ENCODE peak calls at places on chromosomes 12 and 14, in nine cellular contexts. One of them, this sample, is unnamed.

GRCh38 chr12:98424726-98425401 is 90.5 kb upstream of the TMPO start:
- DNase-seq in germinal center: peak; percentile 45
- DNase-seq in stomach: peak; percentile 64
- DNase-seq in hepatocyte: peak; percentile 84
- DNase-seq in foreskin fibroblast: peak; percentile 76
- DNase-seq in stimulated activated CD4-positive, alpha-beta T cell treated with anti-CD3 and anti-CD28 coated beads, Interleukin-15, amount 100 ng/mL, for 1 hour: peak; percentile 23
- DNase-seq in NCI-H1417: peak; percentile 52
- DNase-seq in NCI-H2029: peak; percentile 39
- DNase-seq in head of caudate nucleus: peak; percentile 73
- DNase-seq in this sample: no peak

GRCh38 chr12:124829008-124829707 is 34.5 kb downstream of the SCARB1 start:
- DNase-seq in germinal center: no peak
- DNase-seq in stomach: no peak
- DNase-seq in hepatocyte: peak; percentile 72
- DNase-seq in foreskin fibroblast: peak; percentile 96
- DNase-seq in stimulated activated CD4-positive, alpha-beta T cell treated with anti-CD3 and anti-CD28 coated beads, Interleukin-15, amount 100 ng/mL, for 1 hour: no peak
- DNase-seq in NCI-H1417: no peak
- DNase-seq in NCI-H2029: no peak
- DNase-seq in head of caudate nucleus: no peak
- DNase-seq in this sample: no peak

GRCh38 chr12:2504577-2504976 is 290.2 kb upstream of the FKBP4 start:
- DNase-seq in germinal center: no peak
- DNase-seq in stomach: no peak
- DNase-seq in hepatocyte: no peak
- DNase-seq in foreskin fibroblast: no peak
- DNase-seq in stimulated activated CD4-positive, alpha-beta T cell treated with anti-CD3 and anti-CD28 coated beads, Interleukin-15, amount 100 ng/mL, for 1 hour: no peak
- DNase-seq in NCI-H1417: no peak
- DNase-seq in NCI-H2029: no peak
- DNase-seq in head of caudate nucleus: no peak
- DNase-seq in this sample: no peak

GRCh38 chr12:82357340-82357739 is 847 bp downstream of the CCDC59 start:
- DNase-seq in germinal center: no peak
- DNase-seq in stomach: no peak
- DNase-seq in hepatocyte: no peak
- DNase-seq in foreskin fibroblast: no peak
- DNase-seq in stimulated activated CD4-positive, alpha-beta T cell treated with anti-CD3 and anti-CD28 coated beads, Interleukin-15, amount 100 ng/mL, for 1 hour: no peak
- DNase-seq in NCI-H1417: no peak
- DNase-seq in NCI-H2029: no peak
- DNase-seq in head of caudate nucleus: no peak
- DNase-seq in this sample: no peak

GRCh38 chr14:68376067-68376810 is 416.6 kb downstream of the ZFP36L1 start:
- DNase-seq in germinal center: no peak
- DNase-seq in stomach: no peak
- DNase-seq in hepatocyte: no peak
- DNase-seq in foreskin fibroblast: no peak
- DNase-seq in stimulated activated CD4-positive, alpha-beta T cell treated with anti-CD3 and anti-CD28 coated beads, Interleukin-15, amount 100 ng/mL, for 1 hour: no peak
- DNase-seq in NCI-H1417: no peak
- DNase-seq in NCI-H2029: no peak
- DNase-seq in head of caudate nucleus: no peak
- DNase-seq in this sample: no peak

GRCh38 chr14:94560782-94561655 is at the start of gene SERPINA4:
- DNase-seq in germinal center: no peak
- DNase-seq in stomach: peak; percentile 44
- DNase-seq in hepatocyte: peak; percentile 40
- DNase-seq in foreskin fibroblast: no peak
- DNase-seq in stimulated activated CD4-positive, alpha-beta T cell treated with anti-CD3 and anti-CD28 coated beads, Interleukin-15, amount 100 ng/mL, for 1 hour: no peak
- DNase-seq in NCI-H1417: no peak
- DNase-seq in NCI-H2029: no peak
- DNase-seq in head of caudate nucleus: no peak
- DNase-seq in this sample: no peak

GRCh38 chr14:63267171-63267570 is 51.6 kb downstream of the GPHB5 start:
- DNase-seq in germinal center: no peak
- DNase-seq in stomach: no peak
- DNase-seq in hepatocyte: no peak
- DNase-seq in foreskin fibroblast: no peak
- DNase-seq in stimulated activated CD4-positive, alpha-beta T cell treated with anti-CD3 and anti-CD28 coated beads, Interleukin-15, amount 100 ng/mL, for 1 hour: no peak
- DNase-seq in NCI-H1417: no peak
- DNase-seq in NCI-H2029: no peak
- DNase-seq in head of caudate nucleus: no peak
- DNase-seq in this sample: no peak

GRCh38 chr12:57830393-57830792 is 11.9 kb upstream of the AVIL start:
- DNase-seq in germinal center: no peak
- DNase-seq in stomach: no peak
- DNase-seq in hepatocyte: no peak
- DNase-seq in foreskin fibroblast: no peak
- DNase-seq in stimulated activated CD4-positive, alpha-beta T cell treated with anti-CD3 and anti-CD28 coated beads, Interleukin-15, amount 100 ng/mL, for 1 hour: no peak
- DNase-seq in NCI-H1417: no peak
- DNase-seq in NCI-H2029: no peak
- DNase-seq in head of caudate nucleus: no peak
- DNase-seq in this sample: no peak

GRCh38 chr14:59844414-59844813 is 26.2 kb downstream of the RTN1 start:
- DNase-seq in germinal center: no peak
- DNase-seq in stomach: no peak
- DNase-seq in hepatocyte: no peak
- DNase-seq in foreskin fibroblast: no peak
- DNase-seq in stimulated activated CD4-positive, alpha-beta T cell treated with anti-CD3 and anti-CD28 coated beads, Interleukin-15, amount 100 ng/mL, for 1 hour: no peak
- DNase-seq in NCI-H1417: no peak
- DNase-seq in NCI-H2029: no peak
- DNase-seq in head of caudate nucleus: no peak
- DNase-seq in this sample: no peak

GRCh38 chr12:131118366-131118765 is 164.7 kb downstream of the ADGRD1 start:
- DNase-seq in germinal center: no peak
- DNase-seq in stomach: no peak
- DNase-seq in hepatocyte: no peak
- DNase-seq in foreskin fibroblast: no peak
- DNase-seq in stimulated activated CD4-positive, alpha-beta T cell treated with anti-CD3 and anti-CD28 coated beads, Interleukin-15, amount 100 ng/mL, for 1 hour: no peak
- DNase-seq in NCI-H1417: no peak
- DNase-seq in NCI-H2029: no peak
- DNase-seq in head of caudate nucleus: no peak
- DNase-seq in this sample: no peak

GRCh38 chr14:22613091-22613695 is 15.1 kb downstream of the ABHD4 start:
- DNase-seq in germinal center: no peak
- DNase-seq in stomach: no peak
- DNase-seq in hepatocyte: no peak
- DNase-seq in foreskin fibroblast: no peak
- DNase-seq in stimulated activated CD4-positive, alpha-beta T cell treated with anti-CD3 and anti-CD28 coated beads, Interleukin-15, amount 100 ng/mL, for 1 hour: no peak
- DNase-seq in NCI-H1417: no peak
- DNase-seq in NCI-H2029: no peak
- DNase-seq in head of caudate nucleus: no peak
- DNase-seq in this sample: no peak

GRCh38 chr12:67354322-67354721 is 85.2 kb downstream of the CAND1 start:
- DNase-seq in germinal center: no peak
- DNase-seq in stomach: no peak
- DNase-seq in hepatocyte: no peak
- DNase-seq in foreskin fibroblast: peak; percentile 27
- DNase-seq in stimulated activated CD4-positive, alpha-beta T cell treated with anti-CD3 and anti-CD28 coated beads, Interleukin-15, amount 100 ng/mL, for 1 hour: no peak
- DNase-seq in NCI-H1417: no peak
- DNase-seq in NCI-H2029: no peak
- DNase-seq in head of caudate nucleus: no peak
- DNase-seq in this sample: no peak

GRCh38 chr12:117058442-117059072 is 40.7 kb downstream of the TESC start:
- DNase-seq in germinal center: no peak
- DNase-seq in stomach: no peak
- DNase-seq in hepatocyte: no peak
- DNase-seq in foreskin fibroblast: no peak
- DNase-seq in stimulated activated CD4-positive, alpha-beta T cell treated with anti-CD3 and anti-CD28 coated beads, Interleukin-15, amount 100 ng/mL, for 1 hour: no peak
- DNase-seq in NCI-H1417: no peak
- DNase-seq in NCI-H2029: no peak
- DNase-seq in head of caudate nucleus: no peak
- DNase-seq in this sample: no peak

GRCh38 chr14:63470877-63471565 is 72.2 kb downstream of the PPP2R5E start:
- DNase-seq in germinal center: no peak
- DNase-seq in stomach: no peak
- DNase-seq in hepatocyte: peak; percentile 48
- DNase-seq in foreskin fibroblast: peak; percentile 71
- DNase-seq in stimulated activated CD4-positive, alpha-beta T cell treated with anti-CD3 and anti-CD28 coated beads, Interleukin-15, amount 100 ng/mL, for 1 hour: no peak
- DNase-seq in NCI-H1417: no peak
- DNase-seq in NCI-H2029: no peak
- DNase-seq in head of caudate nucleus: no peak
- DNase-seq in this sample: no peak

GRCh38 chr12:42130670-42131402 is 13.8 kb downstream of the GXYLT1 start:
- DNase-seq in germinal center: no peak
- DNase-seq in stomach: no peak
- DNase-seq in hepatocyte: no peak
- DNase-seq in foreskin fibroblast: peak; percentile 80
- DNase-seq in stimulated activated CD4-positive, alpha-beta T cell treated with anti-CD3 and anti-CD28 coated beads, Interleukin-15, amount 100 ng/mL, for 1 hour: no peak
- DNase-seq in NCI-H1417: no peak
- DNase-seq in NCI-H2029: no peak
- DNase-seq in head of caudate nucleus: no peak
- DNase-seq in this sample: peak; percentile 74

GRCh38 chr14:47675489-47676300 is at the start of gene MDGA2:
- DNase-seq in germinal center: peak; percentile 10
- DNase-seq in stomach: no peak
- DNase-seq in hepatocyte: peak; percentile 51
- DNase-seq in foreskin fibroblast: no peak
- DNase-seq in stimulated activated CD4-positive, alpha-beta T cell treated with anti-CD3 and anti-CD28 coated beads, Interleukin-15, amount 100 ng/mL, for 1 hour: no peak
- DNase-seq in NCI-H1417: peak; percentile 65
- DNase-seq in NCI-H2029: no peak
- DNase-seq in head of caudate nucleus: peak; percentile 72
- DNase-seq in this sample: no peak

GRCh38 chr14:103140316-103141109 is 17.3 kb downstream of the TNFAIP2 start:
- DNase-seq in germinal center: no peak
- DNase-seq in stomach: no peak
- DNase-seq in hepatocyte: no peak
- DNase-seq in foreskin fibroblast: no peak
- DNase-seq in stimulated activated CD4-positive, alpha-beta T cell treated with anti-CD3 and anti-CD28 coated beads, Interleukin-15, amount 100 ng/mL, for 1 hour: no peak
- DNase-seq in NCI-H1417: peak; percentile 64
- DNase-seq in NCI-H2029: peak; percentile 23
- DNase-seq in head of caudate nucleus: no peak
- DNase-seq in this sample: no peak

GRCh38 chr12:26810330-26810729 is 22.7 kb downstream of the ITPR2 start:
- DNase-seq in germinal center: no peak
- DNase-seq in stomach: peak; percentile 71
- DNase-seq in hepatocyte: peak; percentile 15
- DNase-seq in foreskin fibroblast: peak; percentile 79
- DNase-seq in stimulated activated CD4-positive, alpha-beta T cell treated with anti-CD3 and anti-CD28 coated beads, Interleukin-15, amount 100 ng/mL, for 1 hour: no peak
- DNase-seq in NCI-H1417: no peak
- DNase-seq in NCI-H2029: no peak
- DNase-seq in head of caudate nucleus: no peak
- DNase-seq in this sample: no peak

GRCh38 chr12:23197266-23197665 is 572.3 kb downstream of the ETNK1 start:
- DNase-seq in germinal center: no peak
- DNase-seq in stomach: no peak
- DNase-seq in hepatocyte: no peak
- DNase-seq in foreskin fibroblast: no peak
- DNase-seq in stimulated activated CD4-positive, alpha-beta T cell treated with anti-CD3 and anti-CD28 coated beads, Interleukin-15, amount 100 ng/mL, for 1 hour: no peak
- DNase-seq in NCI-H1417: no peak
- DNase-seq in NCI-H2029: no peak
- DNase-seq in head of caudate nucleus: no peak
- DNase-seq in this sample: peak; percentile 69

GRCh38 chr12:51196547-51196946 is 21.3 kb downstream of the POU6F1 start:
- DNase-seq in germinal center: no peak
- DNase-seq in stomach: no peak
- DNase-seq in hepatocyte: no peak
- DNase-seq in foreskin fibroblast: no peak
- DNase-seq in stimulated activated CD4-positive, alpha-beta T cell treated with anti-CD3 and anti-CD28 coated beads, Interleukin-15, amount 100 ng/mL, for 1 hour: no peak
- DNase-seq in NCI-H1417: no peak
- DNase-seq in NCI-H2029: no peak
- DNase-seq in head of caudate nucleus: no peak
- DNase-seq in this sample: no peak

GRCh38 chr14:21768116-21768874 is 94.7 kb upstream of the OR4E1 start:
- DNase-seq in germinal center: peak; percentile 57
- DNase-seq in stomach: no peak
- DNase-seq in hepatocyte: peak; percentile 55
- DNase-seq in foreskin fibroblast: no peak
- DNase-seq in stimulated activated CD4-positive, alpha-beta T cell treated with anti-CD3 and anti-CD28 coated beads, Interleukin-15, amount 100 ng/mL, for 1 hour: no peak
- DNase-seq in NCI-H1417: no peak
- DNase-seq in NCI-H2029: no peak
- DNase-seq in head of caudate nucleus: no peak
- DNase-seq in this sample: no peak

GRCh38 chr12:76277480-76277879 is 70.7 kb downstream of the BBS10 start:
- DNase-seq in germinal center: no peak
- DNase-seq in stomach: no peak
- DNase-seq in hepatocyte: no peak
- DNase-seq in foreskin fibroblast: peak; percentile 53
- DNase-seq in stimulated activated CD4-positive, alpha-beta T cell treated with anti-CD3 and anti-CD28 coated beads, Interleukin-15, amount 100 ng/mL, for 1 hour: no peak
- DNase-seq in NCI-H1417: no peak
- DNase-seq in NCI-H2029: no peak
- DNase-seq in head of caudate nucleus: no peak
- DNase-seq in this sample: no peak

GRCh38 chr12:49703647-49704137 is 3.5 kb downstream of the FMNL3 start:
- DNase-seq in germinal center: no peak
- DNase-seq in stomach: no peak
- DNase-seq in hepatocyte: no peak
- DNase-seq in foreskin fibroblast: peak; percentile 68
- DNase-seq in stimulated activated CD4-positive, alpha-beta T cell treated with anti-CD3 and anti-CD28 coated beads, Interleukin-15, amount 100 ng/mL, for 1 hour: no peak
- DNase-seq in NCI-H1417: no peak
- DNase-seq in NCI-H2029: no peak
- DNase-seq in head of caudate nucleus: no peak
- DNase-seq in this sample: no peak

GRCh38 chr14:23404331-23404900 is 3.7 kb downstream of the MYH6 start:
- DNase-seq in germinal center: no peak
- DNase-seq in stomach: no peak
- DNase-seq in hepatocyte: no peak
- DNase-seq in foreskin fibroblast: no peak
- DNase-seq in stimulated activated CD4-positive, alpha-beta T cell treated with anti-CD3 and anti-CD28 coated beads, Interleukin-15, amount 100 ng/mL, for 1 hour: no peak
- DNase-seq in NCI-H1417: no peak
- DNase-seq in NCI-H2029: no peak
- DNase-seq in head of caudate nucleus: no peak
- DNase-seq in this sample: no peak

GRCh38 chr12:92573104-92573503 is 129.7 kb upstream of the PLEKHG7 start:
- DNase-seq in germinal center: no peak
- DNase-seq in stomach: no peak
- DNase-seq in hepatocyte: no peak
- DNase-seq in foreskin fibroblast: no peak
- DNase-seq in stimulated activated CD4-positive, alpha-beta T cell treated with anti-CD3 and anti-CD28 coated beads, Interleukin-15, amount 100 ng/mL, for 1 hour: no peak
- DNase-seq in NCI-H1417: no peak
- DNase-seq in NCI-H2029: no peak
- DNase-seq in head of caudate nucleus: no peak
- DNase-seq in this sample: no peak

GRCh38 chr12:59665692-59666091 is 69.9 kb downstream of the SLC16A7 start:
- DNase-seq in germinal center: no peak
- DNase-seq in stomach: no peak
- DNase-seq in hepatocyte: no peak
- DNase-seq in foreskin fibroblast: no peak
- DNase-seq in stimulated activated CD4-positive, alpha-beta T cell treated with anti-CD3 and anti-CD28 coated beads, Interleukin-15, amount 100 ng/mL, for 1 hour: no peak
- DNase-seq in NCI-H1417: no peak
- DNase-seq in NCI-H2029: no peak
- DNase-seq in head of caudate nucleus: no peak
- DNase-seq in this sample: no peak

GRCh38 chr12:120361506-120362208 is 7.3 kb downstream of the MSI1 start:
- DNase-seq in germinal center: peak; percentile 82
- DNase-seq in stomach: peak; percentile 69
- DNase-seq in hepatocyte: peak; percentile 91
- DNase-seq in foreskin fibroblast: peak; percentile 85
- DNase-seq in stimulated activated CD4-positive, alpha-beta T cell treated with anti-CD3 and anti-CD28 coated beads, Interleukin-15, amount 100 ng/mL, for 1 hour: no peak
- DNase-seq in NCI-H1417: peak; percentile 98
- DNase-seq in NCI-H2029: no peak
- DNase-seq in head of caudate nucleus: peak; percentile 81
- DNase-seq in this sample: no peak

GRCh38 chr14:94689218-94689984 is 77.2 kb downstream of the SERPINA3 start:
- DNase-seq in germinal center: peak; percentile 76
- DNase-seq in stomach: peak; percentile 68
- DNase-seq in hepatocyte: peak; percentile 87
- DNase-seq in foreskin fibroblast: peak; percentile 75
- DNase-seq in stimulated activated CD4-positive, alpha-beta T cell treated with anti-CD3 and anti-CD28 coated beads, Interleukin-15, amount 100 ng/mL, for 1 hour: peak; percentile 39
- DNase-seq in NCI-H1417: peak; percentile 74
- DNase-seq in NCI-H2029: no peak
- DNase-seq in head of caudate nucleus: peak; percentile 82
- DNase-seq in this sample: no peak

GRCh38 chr14:37057776-37058175 is 114.6 kb downstream of the SLC25A21 start:
- DNase-seq in germinal center: no peak
- DNase-seq in stomach: no peak
- DNase-seq in hepatocyte: no peak
- DNase-seq in foreskin fibroblast: no peak
- DNase-seq in stimulated activated CD4-positive, alpha-beta T cell treated with anti-CD3 and anti-CD28 coated beads, Interleukin-15, amount 100 ng/mL, for 1 hour: no peak
- DNase-seq in NCI-H1417: no peak
- DNase-seq in NCI-H2029: no peak
- DNase-seq in head of caudate nucleus: no peak
- DNase-seq in this sample: no peak

GRCh38 chr12:10031318-10031717 is 836 bp downstream of the CLEC9A start:
- DNase-seq in germinal center: no peak
- DNase-seq in stomach: no peak
- DNase-seq in hepatocyte: no peak
- DNase-seq in foreskin fibroblast: no peak
- DNase-seq in stimulated activated CD4-positive, alpha-beta T cell treated with anti-CD3 and anti-CD28 coated beads, Interleukin-15, amount 100 ng/mL, for 1 hour: no peak
- DNase-seq in NCI-H1417: no peak
- DNase-seq in NCI-H2029: no peak
- DNase-seq in head of caudate nucleus: no peak
- DNase-seq in this sample: no peak

GRCh38 chr12:107404981-107405380 is 280.6 kb upstream of the PWP1 start:
- DNase-seq in germinal center: no peak
- DNase-seq in stomach: no peak
- DNase-seq in hepatocyte: peak; percentile 30
- DNase-seq in foreskin fibroblast: peak; percentile 29
- DNase-seq in stimulated activated CD4-positive, alpha-beta T cell treated with anti-CD3 and anti-CD28 coated beads, Interleukin-15, amount 100 ng/mL, for 1 hour: no peak
- DNase-seq in NCI-H1417: no peak
- DNase-seq in NCI-H2029: peak; percentile 30
- DNase-seq in head of caudate nucleus: no peak
- DNase-seq in this sample: peak; percentile 22

This sample was measured in ascending aorta.